ENCODE peak calls at places on chromosome 5, in four cellular contexts. Y is Panc1; J is NCI-H524; U is activated CD8-positive, alpha-beta memory T cell treated with anti-CD3 and anti-CD28 coated beads, Interleukin-2, amount 10 ng/mL, durations not matched to agents 7 days and 5 days. S is an unnamed sample.

GRCh38 chr5:143714629-143715028 is 97.3 kb upstream of the HMHB1 start:
- DNase-seq in U (no peak), Y (no peak), J (no peak), S (no peak)

GRCh38 chr5:66661149-66661548 is 65.0 kb downstream of the MAST4 start:
- DNase-seq in J (no peak), U (no peak), Y (no peak), S (no peak)

GRCh38 chr5:17283121-17283415 is 65.6 kb downstream of the BASP1 start:
- DNase-seq in U (no peak), Y (no peak), J (no peak), S (no peak)

GRCh38 chr5:142250119-142250518 is 74.7 kb downstream of the SPRY4 start:
- DNase-seq in J (no peak), U (no peak), Y (no peak), S (no peak)

GRCh38 chr5:143514915-143515314 is 111.4 kb upstream of the NR3C1 start:
- DNase-seq in U (no peak), J (no peak), Y (no peak), S (no peak)

GRCh38 chr5:112647428-112647827 is 90.3 kb upstream of the APC start:
- DNase-seq in Y (no peak), J (no peak), U (no peak), S (no peak)

GRCh38 chr5:42994285-42995151 is 45.6 kb downstream of the ANXA2R start:
- DNase-seq in J (peak), Y (no peak), U (peak), S (peak)

GRCh38 chr5:41418220-41419031 is 92.0 kb downstream of the PLCXD3 start:
- DNase-seq in J (no peak), U (no peak), Y (no peak), S (peak)

GRCh38 chr5:112870976-112871375 is 9.9 kb downstream of the SRP19 start:
- DNase-seq in Y (no peak), J (no peak), U (no peak), S (no peak)

GRCh38 chr5:152364899-152365298 is 40.2 kb downstream of the NMUR2 start:
- DNase-seq in J (no peak), Y (no peak), U (no peak), S (no peak)

GRCh38 chr5:115460476-115460875 is 84.1 kb downstream of the FEM1C start:
- DNase-seq in U (peak), Y (peak), J (no peak), S (peak)

GRCh38 chr5:35884125-35884788 is 27.6 kb downstream of the IL7R start:
- DNase-seq in Y (no peak), J (no peak), U (peak), S (peak)